ENCODE peak calls at places on chromosomes 5 and 9, in nine cellular contexts. One of them, this sample, is unnamed. For H3K4me1, the result is how much of the 10 kb centered on the place peaks cover.

GRCh38 chr9:120481842-120482241 is 98.1 kb downstream of the CDK5RAP2 start:
- DNase-seq in upper lobe of right lung: no peak
- DNase-seq in effector memory CD4-positive, alpha-beta T cell: no peak
- DNase-seq in HCT116: no peak
- DNase-seq in mesendoderm: no peak
- DNase-seq in mesenchymal stem cell: no peak
- DNase-seq in psoas muscle: no peak
- DNase-seq in A673: no peak
- DNase-seq in fibroblast of lung: no peak
- DNase-seq in this sample: no peak

GRCh38 chr9:100084145-100084478 is 14.7 kb downstream of the ERP44 start:
- DNase-seq in HCT116: no peak
- DNase-seq in mesenchymal stem cell: no peak
- DNase-seq in psoas muscle: no peak
- DNase-seq in mesendoderm: no peak
- DNase-seq in upper lobe of right lung: no peak
- DNase-seq in fibroblast of lung: no peak
- DNase-seq in A673: no peak
- DNase-seq in effector memory CD4-positive, alpha-beta T cell: no peak
- DNase-seq in this sample: no peak

GRCh38 chr5:114782869-114783268 is 386.8 kb downstream of the TRIM36 start:
- DNase-seq in mesendoderm: peak
- DNase-seq in A673: peak
- DNase-seq in upper lobe of right lung: peak
- DNase-seq in fibroblast of lung: no peak
- DNase-seq in mesenchymal stem cell: no peak
- DNase-seq in effector memory CD4-positive, alpha-beta T cell: no peak
- DNase-seq in psoas muscle: peak
- DNase-seq in HCT116: no peak
- DNase-seq in this sample: no peak

GRCh38 chr9:124412228-124412575 is 3.0 kb downstream of the PSMB7 start:
- DNase-seq in effector memory CD4-positive, alpha-beta T cell: no peak
- DNase-seq in upper lobe of right lung: no peak
- DNase-seq in A673: no peak
- DNase-seq in fibroblast of lung: no peak
- DNase-seq in HCT116: no peak
- DNase-seq in mesenchymal stem cell: no peak
- DNase-seq in psoas muscle: no peak
- DNase-seq in mesendoderm: no peak
- DNase-seq in this sample: no peak

GRCh38 chr5:131413605-131414559 is 150.0 kb downstream of the CDC42SE2 start:
- DNase-seq in mesendoderm: no peak
- DNase-seq in effector memory CD4-positive, alpha-beta T cell: no peak
- DNase-seq in HCT116: no peak
- DNase-seq in A673: peak
- DNase-seq in psoas muscle: no peak
- DNase-seq in upper lobe of right lung: no peak
- DNase-seq in mesenchymal stem cell: no peak
- DNase-seq in fibroblast of lung: no peak
- DNase-seq in this sample: no peak

GRCh38 chr5:83227611-83228010 is 150.3 kb downstream of the XRCC4 start:
- DNase-seq in effector memory CD4-positive, alpha-beta T cell: no peak
- DNase-seq in HCT116: no peak
- DNase-seq in mesenchymal stem cell: no peak
- DNase-seq in upper lobe of right lung: no peak
- DNase-seq in mesendoderm: no peak
- DNase-seq in A673: no peak
- DNase-seq in fibroblast of lung: peak
- DNase-seq in psoas muscle: no peak
- DNase-seq in this sample: no peak

GRCh38 chr5:135344351-135344750 is 54.7 kb downstream of the MACROH2A1 start:
- DNase-seq in mesenchymal stem cell: no peak
- DNase-seq in effector memory CD4-positive, alpha-beta T cell: no peak
- DNase-seq in psoas muscle: no peak
- DNase-seq in HCT116: no peak
- DNase-seq in mesendoderm: no peak
- DNase-seq in A673: no peak
- DNase-seq in fibroblast of lung: peak
- DNase-seq in upper lobe of right lung: no peak
- DNase-seq in this sample: no peak

GRCh38 chr9:120676767-120677402 is 37.4 kb downstream of the MEGF9 start:
- DNase-seq in HCT116: no peak
- DNase-seq in fibroblast of lung: no peak
- DNase-seq in upper lobe of right lung: no peak
- DNase-seq in effector memory CD4-positive, alpha-beta T cell: no peak
- DNase-seq in mesendoderm: peak
- DNase-seq in A673: no peak
- DNase-seq in mesenchymal stem cell: no peak
- DNase-seq in psoas muscle: no peak
- DNase-seq in this sample: no peak

GRCh38 chr5:75239681-75240080 is 3.0 kb upstream of the ANKRD31 start:
- DNase-seq in A673: no peak
- DNase-seq in mesendoderm: peak
- DNase-seq in HCT116: peak
- DNase-seq in effector memory CD4-positive, alpha-beta T cell: no peak
- DNase-seq in upper lobe of right lung: no peak
- DNase-seq in psoas muscle: no peak
- DNase-seq in mesenchymal stem cell: no peak
- DNase-seq in fibroblast of lung: peak
- DNase-seq in this sample: no peak

GRCh38 chr9:134642385-134643181 is 980 bp downstream of the COL5A1 start:
- DNase-seq in mesendoderm: peak
- DNase-seq in fibroblast of lung: peak
- DNase-seq in A673: peak
- DNase-seq in mesenchymal stem cell: peak
- DNase-seq in upper lobe of right lung: no peak
- DNase-seq in psoas muscle: peak
- DNase-seq in effector memory CD4-positive, alpha-beta T cell: no peak
- DNase-seq in HCT116: no peak
- DNase-seq in this sample: peak

GRCh38 chr9:87887151-87887505 is 4.5 kb downstream of the SPATA31E1 start:
- DNase-seq in HCT116: no peak
- DNase-seq in effector memory CD4-positive, alpha-beta T cell: no peak
- DNase-seq in mesendoderm: no peak
- DNase-seq in mesenchymal stem cell: no peak
- DNase-seq in psoas muscle: no peak
- DNase-seq in A673: no peak
- DNase-seq in upper lobe of right lung: no peak
- DNase-seq in fibroblast of lung: no peak
- DNase-seq in this sample: no peak

GRCh38 chr9:113593682-113594281 is 130.3 kb downstream of the RGS3 start:
- DNase-seq in mesendoderm: peak
- DNase-seq in upper lobe of right lung: peak
- DNase-seq in HCT116: peak
- DNase-seq in psoas muscle: peak
- DNase-seq in A673: peak
- DNase-seq in fibroblast of lung: peak
- DNase-seq in effector memory CD4-positive, alpha-beta T cell: no peak
- DNase-seq in mesenchymal stem cell: peak
- DNase-seq in this sample: peak

GRCh38 chr9:120136685-120137084 is 443.3 kb downstream of the CDK5RAP2 start:
- DNase-seq in mesenchymal stem cell: no peak
- DNase-seq in A673: no peak
- DNase-seq in fibroblast of lung: peak
- DNase-seq in upper lobe of right lung: no peak
- DNase-seq in mesendoderm: no peak
- DNase-seq in effector memory CD4-positive, alpha-beta T cell: no peak
- DNase-seq in HCT116: no peak
- DNase-seq in psoas muscle: no peak
- DNase-seq in this sample: no peak

GRCh38 chr9:10604927-10605326 is 7.9 kb downstream of the PTPRD start:
- DNase-seq in upper lobe of right lung: no peak
- DNase-seq in mesenchymal stem cell: no peak
- DNase-seq in HCT116: no peak
- DNase-seq in psoas muscle: no peak
- DNase-seq in effector memory CD4-positive, alpha-beta T cell: no peak
- DNase-seq in fibroblast of lung: no peak
- DNase-seq in A673: no peak
- DNase-seq in mesendoderm: no peak
- DNase-seq in this sample: no peak

GRCh38 chr5:75260708-75261107 is 24.0 kb upstream of the ANKRD31 start:
- DNase-seq in upper lobe of right lung: no peak
- DNase-seq in psoas muscle: no peak
- DNase-seq in HCT116: no peak
- DNase-seq in mesenchymal stem cell: no peak
- DNase-seq in mesendoderm: no peak
- DNase-seq in effector memory CD4-positive, alpha-beta T cell: no peak
- DNase-seq in fibroblast of lung: no peak
- DNase-seq in A673: no peak
- DNase-seq in this sample: no peak

GRCh38 chr5:151569132-151570046 is 21.7 kb downstream of the FAT2 start:
- DNase-seq in fibroblast of lung: no peak
- DNase-seq in psoas muscle: no peak
- DNase-seq in effector memory CD4-positive, alpha-beta T cell: no peak
- DNase-seq in mesendoderm: no peak
- DNase-seq in HCT116: no peak
- DNase-seq in A673: no peak
- DNase-seq in mesenchymal stem cell: no peak
- DNase-seq in upper lobe of right lung: no peak
- DNase-seq in this sample: peak

GRCh38 chr5:10484774-10485141 is 43.1 kb downstream of the ROPN1L start:
- DNase-seq in HCT116: no peak
- DNase-seq in upper lobe of right lung: no peak
- DNase-seq in A673: no peak
- DNase-seq in fibroblast of lung: no peak
- DNase-seq in mesenchymal stem cell: no peak
- DNase-seq in psoas muscle: no peak
- DNase-seq in mesendoderm: no peak
- DNase-seq in effector memory CD4-positive, alpha-beta T cell: no peak
- DNase-seq in this sample: no peak

GRCh38 chr5:74424162-74424868 is 216.2 kb downstream of the ENC1 start:
- DNase-seq in HCT116: no peak
- DNase-seq in A673: no peak
- DNase-seq in fibroblast of lung: peak
- DNase-seq in upper lobe of right lung: no peak
- DNase-seq in mesendoderm: no peak
- DNase-seq in psoas muscle: peak
- DNase-seq in mesenchymal stem cell: no peak
- DNase-seq in effector memory CD4-positive, alpha-beta T cell: no peak
- DNase-seq in this sample: no peak

GRCh38 chr5:144549580-144549979 is 378.9 kb downstream of the KCTD16 start:
- DNase-seq in mesendoderm: no peak
- DNase-seq in fibroblast of lung: peak
- DNase-seq in effector memory CD4-positive, alpha-beta T cell: no peak
- DNase-seq in psoas muscle: no peak
- DNase-seq in HCT116: no peak
- DNase-seq in A673: peak
- DNase-seq in mesenchymal stem cell: peak
- DNase-seq in upper lobe of right lung: no peak
- DNase-seq in this sample: no peak

GRCh38 chr5:177327539-177328522 is 16.1 kb upstream of the MXD3 start:
- DNase-seq in mesendoderm: no peak
- DNase-seq in fibroblast of lung: peak
- DNase-seq in A673: no peak
- DNase-seq in upper lobe of right lung: peak
- DNase-seq in HCT116: no peak
- DNase-seq in effector memory CD4-positive, alpha-beta T cell: no peak
- DNase-seq in mesenchymal stem cell: no peak
- DNase-seq in psoas muscle: peak
- DNase-seq in this sample: no peak

GRCh38 chr9:76704601-76705204 is 59.5 kb upstream of the PCA3 start:
- DNase-seq in A673: peak
- DNase-seq in psoas muscle: no peak
- DNase-seq in effector memory CD4-positive, alpha-beta T cell: no peak
- DNase-seq in mesenchymal stem cell: peak
- DNase-seq in HCT116: peak
- DNase-seq in upper lobe of right lung: no peak
- DNase-seq in fibroblast of lung: peak
- DNase-seq in mesendoderm: peak
- DNase-seq in this sample: no peak

GRCh38 chr9:1057910-1058309 is 7.8 kb downstream of the DMRT2 start:
- DNase-seq in upper lobe of right lung: no peak
- DNase-seq in mesenchymal stem cell: no peak
- DNase-seq in A673: no peak
- DNase-seq in effector memory CD4-positive, alpha-beta T cell: no peak
- DNase-seq in fibroblast of lung: no peak
- DNase-seq in psoas muscle: no peak
- DNase-seq in HCT116: no peak
- DNase-seq in mesendoderm: no peak
- DNase-seq in this sample: no peak

GRCh38 chr9:6224393-6225154 is 9.0 kb downstream of the IL33 start:
- DNase-seq in upper lobe of right lung: no peak
- DNase-seq in mesendoderm: no peak
- DNase-seq in fibroblast of lung: no peak
- DNase-seq in effector memory CD4-positive, alpha-beta T cell: no peak
- DNase-seq in HCT116: no peak
- DNase-seq in psoas muscle: no peak
- DNase-seq in mesenchymal stem cell: no peak
- DNase-seq in A673: no peak
- DNase-seq in this sample: no peak
- H3K4me1 ChIP-seq in upper lobe of right lung: under half
- H3K4me1 ChIP-seq in mesendoderm: under half
- H3K4me1 ChIP-seq in fibroblast of lung: under half
- H3K4me1 ChIP-seq in effector memory CD4-positive, alpha-beta T cell: under half
- H3K4me1 ChIP-seq in HCT116: under half
- H3K4me1 ChIP-seq in psoas muscle: under half
- H3K4me1 ChIP-seq in mesenchymal stem cell: under half
- H3K4me1 ChIP-seq in A673: under half
- H3K4me1 ChIP-seq in this sample: under half

GRCh38 chr9:95067888-95068287 is 249.6 kb downstream of the FANCC start:
- DNase-seq in mesenchymal stem cell: no peak
- DNase-seq in upper lobe of right lung: no peak
- DNase-seq in A673: no peak
- DNase-seq in psoas muscle: no peak
- DNase-seq in effector memory CD4-positive, alpha-beta T cell: no peak
- DNase-seq in mesendoderm: no peak
- DNase-seq in HCT116: no peak
- DNase-seq in fibroblast of lung: no peak
- DNase-seq in this sample: no peak
- H3K4me1 ChIP-seq in mesenchymal stem cell: under half
- H3K4me1 ChIP-seq in upper lobe of right lung: under half
- H3K4me1 ChIP-seq in A673: under half
- H3K4me1 ChIP-seq in psoas muscle: half or more
- H3K4me1 ChIP-seq in effector memory CD4-positive, alpha-beta T cell: under half
- H3K4me1 ChIP-seq in mesendoderm: under half
- H3K4me1 ChIP-seq in HCT116: under half
- H3K4me1 ChIP-seq in fibroblast of lung: under half
- H3K4me1 ChIP-seq in this sample: half or more

GRCh38 chr5:52807037-52807436 is 19.3 kb downstream of the ITGA1 start:
- DNase-seq in effector memory CD4-positive, alpha-beta T cell: no peak
- DNase-seq in HCT116: no peak
- DNase-seq in upper lobe of right lung: no peak
- DNase-seq in fibroblast of lung: no peak
- DNase-seq in psoas muscle: no peak
- DNase-seq in A673: no peak
- DNase-seq in mesendoderm: no peak
- DNase-seq in mesenchymal stem cell: no peak
- DNase-seq in this sample: no peak
- H3K4me1 ChIP-seq in effector memory CD4-positive, alpha-beta T cell: under half
- H3K4me1 ChIP-seq in HCT116: under half
- H3K4me1 ChIP-seq in upper lobe of right lung: half or more
- H3K4me1 ChIP-seq in fibroblast of lung: under half
- H3K4me1 ChIP-seq in psoas muscle: under half
- H3K4me1 ChIP-seq in A673: under half
- H3K4me1 ChIP-seq in mesendoderm: under half
- H3K4me1 ChIP-seq in mesenchymal stem cell: under half
- H3K4me1 ChIP-seq in this sample: half or more

DNA sequence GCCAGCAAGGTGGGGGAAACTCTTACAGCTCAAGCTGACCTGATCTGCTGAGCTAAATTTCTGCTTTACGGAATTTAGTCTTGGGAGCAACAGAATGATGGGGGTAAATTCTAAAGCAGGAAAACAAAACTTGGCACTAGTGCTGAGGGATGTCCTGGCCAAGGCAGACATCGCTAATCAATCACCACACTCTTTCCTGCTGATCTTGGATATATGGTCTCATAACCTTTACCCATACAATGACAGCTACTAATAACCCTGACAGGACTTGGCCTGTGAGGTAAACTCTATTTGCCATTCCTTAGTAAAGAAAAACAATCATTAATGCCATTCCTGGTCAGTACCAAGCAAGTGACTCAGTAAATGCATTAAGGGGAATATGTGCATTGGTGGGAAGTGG is 51.5 kb downstream of the PPARGC1B start:
- DNase-seq in mesendoderm: no peak
- DNase-seq in mesenchymal stem cell: no peak
- DNase-seq in A673: no peak
- DNase-seq in HCT116: no peak
- DNase-seq in effector memory CD4-positive, alpha-beta T cell: no peak
- DNase-seq in upper lobe of right lung: no peak
- DNase-seq in fibroblast of lung: no peak
- DNase-seq in psoas muscle: no peak
- DNase-seq in this sample: no peak
- H3K4me1 ChIP-seq in mesendoderm: under half
- H3K4me1 ChIP-seq in mesenchymal stem cell: under half
- H3K4me1 ChIP-seq in A673: under half
- H3K4me1 ChIP-seq in HCT116: under half
- H3K4me1 ChIP-seq in effector memory CD4-positive, alpha-beta T cell: under half
- H3K4me1 ChIP-seq in upper lobe of right lung: under half
- H3K4me1 ChIP-seq in fibroblast of lung: under half
- H3K4me1 ChIP-seq in psoas muscle: half or more
- H3K4me1 ChIP-seq in this sample: under half

This sample was measured in ascending aorta.